ENCODE peak calls at places on chromosomes 1 and 21, in seven cellular contexts. One of them, this sample, is unnamed.

GRCh38 chr1:215022204-215022603 is 60.3 kb upstream of the KCNK2 start:
- ATAC-seq in upper lobe of left lung: no peak
- ATAC-seq in WTC11: no peak
- ATAC-seq in naive thymus-derived CD8-positive, alpha-beta T cell: no peak
- ATAC-seq in upper lobe of right lung: no peak
- ATAC-seq in activated CD8-positive, alpha-beta T cell treated with anti-CD3 and anti-CD28 coated beads, Interleukin-2, amount 10 ng/mL, durations not matched to agents 7 days and 5 days: no peak
- ATAC-seq in Panc1: no peak
- ATAC-seq in this sample: no peak

GRCh38 chr1:204883405-204883804 is 12.7 kb downstream of the NFASC start:
- ATAC-seq in WTC11: no peak
- ATAC-seq in Panc1: peak
- ATAC-seq in activated CD8-positive, alpha-beta T cell treated with anti-CD3 and anti-CD28 coated beads, Interleukin-2, amount 10 ng/mL, durations not matched to agents 7 days and 5 days: no peak
- ATAC-seq in naive thymus-derived CD8-positive, alpha-beta T cell: no peak
- ATAC-seq in upper lobe of right lung: no peak
- ATAC-seq in upper lobe of left lung: no peak
- ATAC-seq in this sample: no peak

GRCh38 chr1:228407118-228408040 is 744 bp upstream of the TRIM11 start:
- ATAC-seq in upper lobe of left lung: peak
- ATAC-seq in Panc1: peak
- ATAC-seq in upper lobe of right lung: no peak
- ATAC-seq in naive thymus-derived CD8-positive, alpha-beta T cell: no peak
- ATAC-seq in activated CD8-positive, alpha-beta T cell treated with anti-CD3 and anti-CD28 coated beads, Interleukin-2, amount 10 ng/mL, durations not matched to agents 7 days and 5 days: peak
- ATAC-seq in WTC11: peak
- ATAC-seq in this sample: no peak

GRCh38 chr21:36784942-36785341 is 86.0 kb downstream of the SIM2 start:
- ATAC-seq in naive thymus-derived CD8-positive, alpha-beta T cell: no peak
- ATAC-seq in activated CD8-positive, alpha-beta T cell treated with anti-CD3 and anti-CD28 coated beads, Interleukin-2, amount 10 ng/mL, durations not matched to agents 7 days and 5 days: no peak
- ATAC-seq in WTC11: peak
- ATAC-seq in upper lobe of right lung: peak
- ATAC-seq in Panc1: no peak
- ATAC-seq in upper lobe of left lung: no peak
- ATAC-seq in this sample: no peak

GRCh38 chr1:21921100-21921875 is 15.8 kb downstream of the HSPG2 start:
- ATAC-seq in upper lobe of right lung: peak
- ATAC-seq in Panc1: peak
- ATAC-seq in WTC11: no peak
- ATAC-seq in upper lobe of left lung: no peak
- ATAC-seq in naive thymus-derived CD8-positive, alpha-beta T cell: no peak
- ATAC-seq in activated CD8-positive, alpha-beta T cell treated with anti-CD3 and anti-CD28 coated beads, Interleukin-2, amount 10 ng/mL, durations not matched to agents 7 days and 5 days: no peak
- ATAC-seq in this sample: no peak

GRCh38 chr1:15876357-15876756 is 28.9 kb downstream of the SPEN start:
- ATAC-seq in upper lobe of right lung: no peak
- ATAC-seq in activated CD8-positive, alpha-beta T cell treated with anti-CD3 and anti-CD28 coated beads, Interleukin-2, amount 10 ng/mL, durations not matched to agents 7 days and 5 days: no peak
- ATAC-seq in naive thymus-derived CD8-positive, alpha-beta T cell: peak
- ATAC-seq in WTC11: peak
- ATAC-seq in Panc1: peak
- ATAC-seq in upper lobe of left lung: no peak
- ATAC-seq in this sample: no peak

GRCh38 chr1:14282583-14283186 is 315.8 kb upstream of the KAZN start:
- ATAC-seq in Panc1: no peak
- ATAC-seq in upper lobe of left lung: no peak
- ATAC-seq in activated CD8-positive, alpha-beta T cell treated with anti-CD3 and anti-CD28 coated beads, Interleukin-2, amount 10 ng/mL, durations not matched to agents 7 days and 5 days: no peak
- ATAC-seq in naive thymus-derived CD8-positive, alpha-beta T cell: no peak
- ATAC-seq in upper lobe of right lung: no peak
- ATAC-seq in WTC11: peak
- ATAC-seq in this sample: no peak

GRCh38 chr21:46498335-46499050 is 39.8 kb downstream of the DIP2A start:
- ATAC-seq in activated CD8-positive, alpha-beta T cell treated with anti-CD3 and anti-CD28 coated beads, Interleukin-2, amount 10 ng/mL, durations not matched to agents 7 days and 5 days: no peak
- ATAC-seq in upper lobe of left lung: no peak
- ATAC-seq in Panc1: no peak
- ATAC-seq in WTC11: no peak
- ATAC-seq in upper lobe of right lung: no peak
- ATAC-seq in naive thymus-derived CD8-positive, alpha-beta T cell: no peak
- ATAC-seq in this sample: peak

GRCh38 chr1:155064813-155065436 is 1.4 kb downstream of the EFNA4 start:
- ATAC-seq in naive thymus-derived CD8-positive, alpha-beta T cell: no peak
- ATAC-seq in activated CD8-positive, alpha-beta T cell treated with anti-CD3 and anti-CD28 coated beads, Interleukin-2, amount 10 ng/mL, durations not matched to agents 7 days and 5 days: no peak
- ATAC-seq in upper lobe of right lung: no peak
- ATAC-seq in upper lobe of left lung: no peak
- ATAC-seq in WTC11: no peak
- ATAC-seq in Panc1: no peak
- ATAC-seq in this sample: no peak

GRCh38 chr1:45802343-45803298 is 791 bp upstream of the MAST2 start:
- ATAC-seq in upper lobe of right lung: peak
- ATAC-seq in WTC11: peak
- ATAC-seq in upper lobe of left lung: peak
- ATAC-seq in activated CD8-positive, alpha-beta T cell treated with anti-CD3 and anti-CD28 coated beads, Interleukin-2, amount 10 ng/mL, durations not matched to agents 7 days and 5 days: peak
- ATAC-seq in Panc1: peak
- ATAC-seq in naive thymus-derived CD8-positive, alpha-beta T cell: no peak
- ATAC-seq in this sample: peak

GRCh38 chr1:71128060-71128459 is 47.2 kb upstream of the ZRANB2 start:
- ATAC-seq in upper lobe of left lung: no peak
- ATAC-seq in naive thymus-derived CD8-positive, alpha-beta T cell: no peak
- ATAC-seq in activated CD8-positive, alpha-beta T cell treated with anti-CD3 and anti-CD28 coated beads, Interleukin-2, amount 10 ng/mL, durations not matched to agents 7 days and 5 days: no peak
- ATAC-seq in WTC11: no peak
- ATAC-seq in Panc1: no peak
- ATAC-seq in upper lobe of right lung: no peak
- ATAC-seq in this sample: no peak

GRCh38 chr1:232432313-232432712 is 197.6 kb downstream of the SIPA1L2 start:
- ATAC-seq in activated CD8-positive, alpha-beta T cell treated with anti-CD3 and anti-CD28 coated beads, Interleukin-2, amount 10 ng/mL, durations not matched to agents 7 days and 5 days: no peak
- ATAC-seq in upper lobe of left lung: no peak
- ATAC-seq in Panc1: no peak
- ATAC-seq in naive thymus-derived CD8-positive, alpha-beta T cell: no peak
- ATAC-seq in upper lobe of right lung: no peak
- ATAC-seq in WTC11: no peak
- ATAC-seq in this sample: no peak

GRCh38 chr1:152190589-152190988 is 31.6 kb upstream of the RPTN start:
- ATAC-seq in upper lobe of right lung: no peak
- ATAC-seq in Panc1: no peak
- ATAC-seq in activated CD8-positive, alpha-beta T cell treated with anti-CD3 and anti-CD28 coated beads, Interleukin-2, amount 10 ng/mL, durations not matched to agents 7 days and 5 days: no peak
- ATAC-seq in naive thymus-derived CD8-positive, alpha-beta T cell: no peak
- ATAC-seq in upper lobe of left lung: peak
- ATAC-seq in WTC11: no peak
- ATAC-seq in this sample: no peak

GRCh38 chr1:10735603-10736305 is 60.7 kb downstream of the CASZ1 start:
- ATAC-seq in WTC11: no peak
- ATAC-seq in upper lobe of left lung: no peak
- ATAC-seq in naive thymus-derived CD8-positive, alpha-beta T cell: no peak
- ATAC-seq in Panc1: no peak
- ATAC-seq in activated CD8-positive, alpha-beta T cell treated with anti-CD3 and anti-CD28 coated beads, Interleukin-2, amount 10 ng/mL, durations not matched to agents 7 days and 5 days: no peak
- ATAC-seq in upper lobe of right lung: no peak
- ATAC-seq in this sample: no peak

GRCh38 chr1:112905420-112906154 is 50.4 kb downstream of the SLC16A1 start:
- ATAC-seq in Panc1: no peak
- ATAC-seq in upper lobe of right lung: peak
- ATAC-seq in naive thymus-derived CD8-positive, alpha-beta T cell: no peak
- ATAC-seq in activated CD8-positive, alpha-beta T cell treated with anti-CD3 and anti-CD28 coated beads, Interleukin-2, amount 10 ng/mL, durations not matched to agents 7 days and 5 days: no peak
- ATAC-seq in WTC11: peak
- ATAC-seq in upper lobe of left lung: no peak
- ATAC-seq in this sample: peak

GRCh38 chr1:153488731-153489130 is 28.3 kb upstream of the S100A7 start:
- ATAC-seq in activated CD8-positive, alpha-beta T cell treated with anti-CD3 and anti-CD28 coated beads, Interleukin-2, amount 10 ng/mL, durations not matched to agents 7 days and 5 days: no peak
- ATAC-seq in Panc1: no peak
- ATAC-seq in WTC11: no peak
- ATAC-seq in upper lobe of right lung: no peak
- ATAC-seq in upper lobe of left lung: no peak
- ATAC-seq in naive thymus-derived CD8-positive, alpha-beta T cell: no peak
- ATAC-seq in this sample: no peak

GRCh38 chr1:223345720-223346119 is 18.3 kb downstream of the SUSD4 start:
- ATAC-seq in upper lobe of right lung: no peak
- ATAC-seq in upper lobe of left lung: no peak
- ATAC-seq in activated CD8-positive, alpha-beta T cell treated with anti-CD3 and anti-CD28 coated beads, Interleukin-2, amount 10 ng/mL, durations not matched to agents 7 days and 5 days: no peak
- ATAC-seq in WTC11: peak
- ATAC-seq in naive thymus-derived CD8-positive, alpha-beta T cell: no peak
- ATAC-seq in Panc1: no peak
- ATAC-seq in this sample: no peak

GRCh38 chr1:17066530-17067426 is 12.9 kb upstream of the SDHB start:
- ATAC-seq in activated CD8-positive, alpha-beta T cell treated with anti-CD3 and anti-CD28 coated beads, Interleukin-2, amount 10 ng/mL, durations not matched to agents 7 days and 5 days: no peak
- ATAC-seq in upper lobe of right lung: peak
- ATAC-seq in WTC11: no peak
- ATAC-seq in naive thymus-derived CD8-positive, alpha-beta T cell: no peak
- ATAC-seq in Panc1: peak
- ATAC-seq in upper lobe of left lung: peak
- ATAC-seq in this sample: no peak

GRCh38 chr1:87644500-87645245 is 316.0 kb downstream of the LMO4 start:
- ATAC-seq in Panc1: no peak
- ATAC-seq in naive thymus-derived CD8-positive, alpha-beta T cell: no peak
- ATAC-seq in activated CD8-positive, alpha-beta T cell treated with anti-CD3 and anti-CD28 coated beads, Interleukin-2, amount 10 ng/mL, durations not matched to agents 7 days and 5 days: no peak
- ATAC-seq in upper lobe of left lung: no peak
- ATAC-seq in WTC11: no peak
- ATAC-seq in upper lobe of right lung: no peak
- ATAC-seq in this sample: peak

GRCh38 chr1:12486401-12487005 is 131.5 kb downstream of the DHRS3 start:
- ATAC-seq in activated CD8-positive, alpha-beta T cell treated with anti-CD3 and anti-CD28 coated beads, Interleukin-2, amount 10 ng/mL, durations not matched to agents 7 days and 5 days: no peak
- ATAC-seq in naive thymus-derived CD8-positive, alpha-beta T cell: no peak
- ATAC-seq in upper lobe of right lung: peak
- ATAC-seq in Panc1: no peak
- ATAC-seq in upper lobe of left lung: peak
- ATAC-seq in WTC11: peak
- ATAC-seq in this sample: no peak

GRCh38 chr1:174428033-174428432 is 19.7 kb upstream of the GPR52 start:
- ATAC-seq in upper lobe of right lung: no peak
- ATAC-seq in WTC11: no peak
- ATAC-seq in Panc1: no peak
- ATAC-seq in upper lobe of left lung: no peak
- ATAC-seq in activated CD8-positive, alpha-beta T cell treated with anti-CD3 and anti-CD28 coated beads, Interleukin-2, amount 10 ng/mL, durations not matched to agents 7 days and 5 days: no peak
- ATAC-seq in naive thymus-derived CD8-positive, alpha-beta T cell: no peak
- ATAC-seq in this sample: no peak

This sample was measured in activated T-helper 17 cell treated with anti-CD3 and anti-CD28 coated beads, Interleukin-2, amount 50 U/mL, for 72 hours.